ENCODE peak calls at places on chromosomes 7 and 10, in five cellular contexts. One of them, this sample, is unnamed.

GRCh38 chr10:62554632-62555199 is 180.5 kb downstream of the ZNF365 start:
- DNase-seq in germinal center: peak; percentile 36
- DNase-seq in cardiac fibroblast: peak; percentile 82
- DNase-seq in renal cortical epithelial cell: peak; percentile 56
- DNase-seq in astrocyte of the spinal cord: peak; percentile 56
- DNase-seq in this sample: peak; percentile 79

GRCh38 chr10:17882557-17882956 is 69.2 kb upstream of the SLC39A12 start:
- DNase-seq in renal cortical epithelial cell: peak; percentile 26
- DNase-seq in cardiac fibroblast: no peak
- DNase-seq in germinal center: no peak
- DNase-seq in astrocyte of the spinal cord: peak; percentile 71
- DNase-seq in this sample: peak; percentile 40

GRCh38 chr10:76397957-76398665 is 966.7 kb downstream of the LRMDA start:
- DNase-seq in cardiac fibroblast: peak; percentile 35
- DNase-seq in germinal center: no peak
- DNase-seq in renal cortical epithelial cell: no peak
- DNase-seq in astrocyte of the spinal cord: no peak
- DNase-seq in this sample: no peak

GRCh38 chr10:83724471-83725241 is 414.7 kb upstream of the GHITM start:
- DNase-seq in astrocyte of the spinal cord: no peak
- DNase-seq in cardiac fibroblast: peak; percentile 32
- DNase-seq in renal cortical epithelial cell: no peak
- DNase-seq in germinal center: no peak
- DNase-seq in this sample: no peak

GRCh38 chr7:20201380-20201779 is 15.8 kb downstream of the MACC1 start:
- DNase-seq in germinal center: no peak
- DNase-seq in renal cortical epithelial cell: no peak
- DNase-seq in astrocyte of the spinal cord: no peak
- DNase-seq in cardiac fibroblast: no peak
- DNase-seq in this sample: no peak

GRCh38 chr10:1752153-1752552 is 14.8 kb upstream of the ADARB2 start:
- DNase-seq in germinal center: no peak
- DNase-seq in renal cortical epithelial cell: no peak
- DNase-seq in astrocyte of the spinal cord: no peak
- DNase-seq in cardiac fibroblast: no peak
- DNase-seq in this sample: no peak

GRCh38 chr10:67858971-67859370 is 21.0 kb upstream of the DNAJC12 start:
- DNase-seq in cardiac fibroblast: no peak
- DNase-seq in renal cortical epithelial cell: no peak
- DNase-seq in germinal center: no peak
- DNase-seq in astrocyte of the spinal cord: no peak
- DNase-seq in this sample: no peak

GRCh38 chr10:79182122-79182521 is 113.4 kb downstream of the ZMIZ1 start:
- DNase-seq in germinal center: no peak
- DNase-seq in renal cortical epithelial cell: no peak
- DNase-seq in astrocyte of the spinal cord: no peak
- DNase-seq in cardiac fibroblast: no peak
- DNase-seq in this sample: no peak

GRCh38 chr7:12403287-12404181 is at the start of gene VWDE:
- DNase-seq in renal cortical epithelial cell: peak; percentile 10
- DNase-seq in astrocyte of the spinal cord: peak; percentile 23
- DNase-seq in cardiac fibroblast: peak; percentile 18
- DNase-seq in germinal center: peak; percentile 16
- DNase-seq in this sample: peak; percentile 5

GRCh38 chr10:43401627-43402026 is 7.4 kb downstream of the HNRNPF start:
- DNase-seq in renal cortical epithelial cell: no peak
- DNase-seq in cardiac fibroblast: no peak
- DNase-seq in astrocyte of the spinal cord: no peak
- DNase-seq in germinal center: no peak
- DNase-seq in this sample: no peak

GRCh38 chr10:9825491-9826018 is 1192.1 kb upstream of the CELF2 start:
- DNase-seq in germinal center: no peak
- DNase-seq in cardiac fibroblast: no peak
- DNase-seq in astrocyte of the spinal cord: no peak
- DNase-seq in renal cortical epithelial cell: peak; percentile 4
- DNase-seq in this sample: no peak

GRCh38 chr7:139747662-139748372 is 30.0 kb downstream of the HIPK2 start:
- DNase-seq in astrocyte of the spinal cord: no peak
- DNase-seq in renal cortical epithelial cell: no peak
- DNase-seq in cardiac fibroblast: no peak
- DNase-seq in germinal center: no peak
- DNase-seq in this sample: no peak

GRCh38 chr7:123929620-123930019 is 4.6 kb downstream of the SPAM1 start:
- DNase-seq in germinal center: no peak
- DNase-seq in astrocyte of the spinal cord: no peak
- DNase-seq in cardiac fibroblast: no peak
- DNase-seq in renal cortical epithelial cell: no peak
- DNase-seq in this sample: no peak

GRCh38 chr7:92295391-92295790 is 49.6 kb downstream of the ANKIB1 start:
- DNase-seq in germinal center: no peak
- DNase-seq in renal cortical epithelial cell: no peak
- DNase-seq in astrocyte of the spinal cord: no peak
- DNase-seq in cardiac fibroblast: peak; percentile 14
- DNase-seq in this sample: peak; percentile 37

GRCh38 chr10:13270877-13271551 is 28.9 kb downstream of the PHYH start:
- DNase-seq in germinal center: no peak
- DNase-seq in astrocyte of the spinal cord: peak; percentile 7
- DNase-seq in cardiac fibroblast: peak; percentile 56
- DNase-seq in renal cortical epithelial cell: peak; percentile 5
- DNase-seq in this sample: peak; percentile 53

GRCh38 chr10:128173383-128173782 is 47.2 kb upstream of the MKI67 start:
- DNase-seq in germinal center: no peak
- DNase-seq in astrocyte of the spinal cord: no peak
- DNase-seq in renal cortical epithelial cell: peak; percentile 65
- DNase-seq in cardiac fibroblast: peak; percentile 48
- DNase-seq in this sample: peak; percentile 31

GRCh38 chr7:81430150-81430549 is 339.7 kb downstream of the HGF start:
- DNase-seq in germinal center: no peak
- DNase-seq in astrocyte of the spinal cord: no peak
- DNase-seq in cardiac fibroblast: peak; percentile 52
- DNase-seq in renal cortical epithelial cell: peak; percentile 17
- DNase-seq in this sample: peak; percentile 29

This sample was measured in LHCN-M2.